ENCODE peak calls at places on chromosomes 16 and 17, in eight cellular contexts. K is neural progenitor cell; P is CD8-positive, alpha-beta T cell; D is stimulated activated CD8-positive, alpha-beta memory T cell treated with anti-CD3 and anti-CD28 coated beads, Interleukin-7, amount 100 ng/mL, for 1 hour; B is aorta; X is kidney glomerular epithelial cell; F is foreskin keratinocyte; H is stimulated activated CD4-positive, alpha-beta T cell treated with anti-CD3 and anti-CD28 coated beads, Interleukin-1b, Interleukin-23, amount 100 ng/mL, for 1 hour. I is an unnamed sample.

GRCh38 chr16:57299009-57299718 is 14.7 kb upstream of the PLLP start:
- DNase-seq in H (no peak), P (no peak), F (no peak), B (peak; percentile 50), X (peak; percentile 90), K (no peak), D (peak; percentile 4), I (no peak)

GRCh38 chr17:81656118-81656743 is at the start of gene PDE6G:
- DNase-seq in F (no peak), B (no peak), K (no peak), X (no peak), P (no peak), D (no peak), H (no peak), I (no peak)

GRCh38 chr17:8673621-8674020 is 43.1 kb upstream of the MYH10 start:
- DNase-seq in F (no peak), H (no peak), K (no peak), D (no peak), X (no peak), P (no peak), B (no peak), I (no peak)

GRCh38 chr17:38918129-38918913 is 7.1 kb upstream of the LASP1NB start:
- DNase-seq in H (no peak), F (no peak), D (no peak), K (peak; percentile 65), X (no peak), B (peak; percentile 77), P (no peak), I (peak; percentile 80)

GRCh38 chr17:72515291-72516065 is 394.7 kb downstream of the SOX9 start:
- DNase-seq in F (no peak), D (no peak), P (no peak), K (peak; percentile 36), B (no peak), X (peak; percentile 89), H (no peak), I (no peak)

GRCh38 chr17:2436516-2436915 is 35.7 kb upstream of the MNT start:
- DNase-seq in P (no peak), D (no peak), F (no peak), K (no peak), X (no peak), H (no peak), B (no peak), I (no peak)

GRCh38 chr16:28905229-28905754 is 19.7 kb downstream of the RABEP2 start:
- DNase-seq in K (no peak), X (no peak), P (no peak), B (no peak), D (no peak), F (no peak), H (no peak), I (no peak)

GRCh38 chr16:89033796-89034572 is 57.0 kb upstream of the CBFA2T3 start:
- DNase-seq in H (no peak), X (no peak), P (no peak), F (no peak), K (no peak), B (peak; percentile 46), D (no peak), I (peak; percentile 75)

GRCh38 chr16:17381784-17382183 is 89.0 kb downstream of the XYLT1 start:
- DNase-seq in X (no peak), K (no peak), P (no peak), F (no peak), D (no peak), H (no peak), B (peak; percentile 23), I (no peak)

GRCh38 chr17:40450175-40450574 is 6.9 kb downstream of the IGFBP4 start:
- DNase-seq in F (no peak), P (no peak), K (peak; percentile 49), X (peak; percentile 26), H (no peak), B (no peak), D (peak; percentile 19), I (no peak)

GRCh38 chr16:76226011-76226410 is 51.2 kb upstream of the CNTNAP4 start:
- DNase-seq in D (no peak), F (no peak), H (no peak), X (no peak), B (no peak), K (no peak), P (no peak), I (no peak)

GRCh38 chr17:50268632-50269287 is 5.5 kb upstream of the TMEM92 start:
- DNase-seq in P (no peak), D (no peak), F (no peak), H (no peak), B (peak; percentile 45), X (no peak), K (peak; percentile 15), I (peak; percentile 47)

GRCh38 chr16:81006472-81007311 is at the start of the genes CENPN and CMC2:
- DNase-seq in K (peak; percentile 99), D (peak; percentile 94), B (peak; percentile 99), F (peak; percentile 99), X (peak; percentile 95), H (peak; percentile 91), P (peak; percentile 97), I (peak; percentile 99)

GRCh38 chr17:42010898-42011516 is 6.2 kb downstream of the DNAJC7 start:
- DNase-seq in X (no peak), P (no peak), B (no peak), K (peak; percentile 21), D (no peak), F (peak; percentile 37), H (no peak), I (no peak)

GRCh38 chr17:48052956-48053757 is 5.0 kb downstream of the NFE2L1 start:
- DNase-seq in P (no peak), K (no peak), B (no peak), X (peak; percentile 32), D (no peak), F (no peak), H (no peak), I (peak; percentile 87)

GRCh38 chr17:44354582-44355309 is 8.9 kb downstream of the FAM171A2 start:
- DNase-seq in X (no peak), F (no peak), D (peak; percentile 40), K (peak; percentile 91), P (peak; percentile 33), B (no peak), H (peak; percentile 49), I (no peak)

GRCh38 chr17:68812876-68813584 is 142.2 kb downstream of the ABCA8 start:
- DNase-seq in D (no peak), B (no peak), K (no peak), H (no peak), X (no peak), P (no peak), F (no peak), I (no peak)

GRCh38 chr16:55480228-55480655 is 1.2 kb downstream of the MMP2 start:
- DNase-seq in P (no peak), X (peak; percentile 15), B (peak; percentile 94), F (no peak), H (no peak), K (peak; percentile 73), D (no peak), I (no peak)

GRCh38 chr16:53220585-53220984 is 165.8 kb downstream of the CHD9 start:
- DNase-seq in B (no peak), F (no peak), K (peak; percentile 25), D (no peak), H (no peak), P (no peak), X (no peak), I (no peak)

GRCh38 chr16:48365601-48366164 is 19.5 kb downstream of the SIAH1 start:
- DNase-seq in X (peak; percentile 57), B (peak; percentile 97), D (peak; percentile 49), H (peak; percentile 44), P (peak; percentile 48), F (peak; percentile 81), K (peak; percentile 95), I (peak; percentile 95)

GRCh38 chr16:81694494-81695285 is 84.4 kb upstream of the PLCG2 start:
- DNase-seq in P (no peak), B (no peak), D (no peak), F (no peak), X (no peak), H (no peak), K (peak; percentile 74), I (no peak)

GRCh38 chr17:63785556-63785955 is 11.6 kb downstream of the DDX42 start:
- DNase-seq in D (no peak), H (no peak), P (no peak), K (no peak), X (peak; percentile 57), F (peak; percentile 79), B (no peak), I (no peak)

GRCh38 chr17:22131740-22132139 is 439.4 kb downstream of the KCNJ18 start:
- DNase-seq in H (no peak), P (no peak), F (no peak), K (no peak), B (no peak), X (no peak), D (no peak), I (no peak)

GRCh38 chr17:35448214-35448898 is at the start of gene SLFN13:
- DNase-seq in F (peak; percentile 52), K (peak; percentile 56), D (peak; percentile 65), X (peak; percentile 53), B (peak; percentile 91), H (peak; percentile 68), P (peak; percentile 58), I (no peak)

GRCh38 chr16:9259914-9260608 is 168.6 kb downstream of the HAPSTR1 start:
- DNase-seq in K (no peak), X (no peak), H (no peak), F (no peak), D (no peak), B (no peak), P (no peak), I (no peak)

GRCh38 chr17:694239-694638 is 20.4 kb downstream of the VPS53 start:
- DNase-seq in X (peak; percentile 99), F (peak; percentile 98), D (no peak), K (no peak), B (no peak), P (no peak), H (no peak), I (no peak)

GRCh38 chr17:59328534-59329095 is 2.8 kb upstream of the YPEL2 start:
- DNase-seq in H (no peak), F (no peak), P (no peak), K (no peak), D (no peak), B (no peak), X (no peak), I (no peak)

GRCh38 chr16:53414381-53414780 is 19.9 kb upstream of the RBL2 start:
- DNase-seq in P (no peak), X (no peak), K (no peak), D (no peak), B (no peak), F (no peak), H (no peak), I (no peak)

GRCh38 chr17:81160306-81160705 is 5.0 kb upstream of the PVALEF start:
- DNase-seq in K (no peak), X (no peak), H (no peak), D (no peak), F (no peak), P (no peak), B (no peak), I (no peak)

GRCh38 chr17:27339836-27340550 is 46.1 kb downstream of the WSB1 start:
- DNase-seq in D (no peak), X (no peak), B (peak; percentile 37), F (peak; percentile 80), P (no peak), K (no peak), H (no peak), I (no peak)

I was measured in chondrocyte.